ENCODE peak calls at places on chromosomes 7 and 10, in five cellular contexts. F, S, D, C and K are unnamed samples.

GRCh38 chr10:43206391-43207235 is 60.3 kb downstream of the RASGEF1A start:
- DNase-seq in C (no peak), D (peak; percentile 66), S (no peak), F (no peak), K (no peak)

GRCh38 chr10:87940210-87940609 is 76.8 kb downstream of the PTEN start:
- DNase-seq in F (no peak), S (no peak), C (no peak), D (no peak), K (no peak)

GRCh38 chr10:30396708-30397107 is 37.3 kb upstream of the MAP3K8 start:
- DNase-seq in D (no peak), S (no peak), C (no peak), F (no peak), K (no peak)

GRCh38 chr7:26127411-26127810 is 24.6 kb upstream of the NFE2L3 start:
- DNase-seq in S (no peak), F (no peak), D (no peak), C (no peak), K (no peak)

GRCh38 chr7:28272461-28272877 is 91.9 kb upstream of the JAZF1 start:
- DNase-seq in C (peak; percentile 43), F (peak; percentile 74), D (no peak), S (no peak), K (peak; percentile 60)

GRCh38 chr7:44727346-44728262 is 21.0 kb upstream of the ZMIZ2 start:
- DNase-seq in F (peak; percentile 81), C (no peak), D (no peak), S (no peak), K (no peak)

GRCh38 chr7:83468251-83468739 is 180.6 kb downstream of the SEMA3E start:
- DNase-seq in F (peak; percentile 98), D (peak; percentile 63), S (peak; percentile 51), C (peak; percentile 84), K (no peak)

GRCh38 chr10:12902959-12903358 is 98.6 kb downstream of the CCDC3 start:
- DNase-seq in C (no peak), F (no peak), S (no peak), D (no peak), K (no peak)

GRCh38 chr10:43250925-43251663 is 15.8 kb downstream of the RASGEF1A start:
- DNase-seq in F (no peak), S (no peak), D (peak; percentile 54), C (no peak), K (no peak)

GRCh38 chr10:34710391-34710751 is 104.7 kb downstream of the PARD3 start:
- DNase-seq in F (peak; percentile 77), D (no peak), C (peak; percentile 58), S (no peak), K (no peak)

GRCh38 chr7:74544706-74545469 is 91.2 kb downstream of the GTF2IRD1 start:
- DNase-seq in C (peak; percentile 42), F (peak; percentile 73), D (no peak), S (peak; percentile 22), K (peak; percentile 50)

GRCh38 chr10:13660545-13660920 is 73.8 kb downstream of the PRPF18 start:
- DNase-seq in S (no peak), F (peak; percentile 56), D (no peak), C (no peak), K (no peak)

GRCh38 chr10:128324058-128324457 is 197.8 kb upstream of the MKI67 start:
- DNase-seq in D (no peak), S (peak; percentile 49), C (no peak), F (no peak), K (peak; percentile 31)

GRCh38 chr7:157464111-157464970 is 127.5 kb downstream of the DNAJB6 start:
- DNase-seq in F (no peak), S (no peak), C (no peak), D (no peak), K (no peak)

GRCh38 chr7:45985902-45986301 is 64.8 kb upstream of the IGFBP3 start:
- DNase-seq in S (no peak), F (peak; percentile 46), D (no peak), C (no peak), K (no peak)

GRCh38 chr7:2017914-2018785 is 214.6 kb downstream of the MAD1L1 start:
- DNase-seq in C (no peak), F (no peak), S (no peak), D (peak; percentile 57), K (no peak)

GRCh38 chr7:25242678-25243077 is 14.4 kb upstream of the NPVF start:
- DNase-seq in F (no peak), D (no peak), C (no peak), S (no peak), K (no peak)

GRCh38 chr10:7260412-7260900 is 150.4 kb downstream of the SFMBT2 start:
- DNase-seq in C (peak; percentile 74), D (no peak), F (peak; percentile 100), S (peak; percentile 90), K (peak; percentile 64)

GRCh38 chr10:11597470-11597869 is 14.0 kb downstream of the USP6NL start:
- DNase-seq in S (no peak), F (no peak), D (no peak), C (no peak), K (no peak)

GRCh38 chr10:116272497-116273221 is at the start of gene GFRA1:
- DNase-seq in S (no peak), F (peak; percentile 18), D (peak; percentile 65), C (peak; percentile 65), K (no peak)

DNA sequence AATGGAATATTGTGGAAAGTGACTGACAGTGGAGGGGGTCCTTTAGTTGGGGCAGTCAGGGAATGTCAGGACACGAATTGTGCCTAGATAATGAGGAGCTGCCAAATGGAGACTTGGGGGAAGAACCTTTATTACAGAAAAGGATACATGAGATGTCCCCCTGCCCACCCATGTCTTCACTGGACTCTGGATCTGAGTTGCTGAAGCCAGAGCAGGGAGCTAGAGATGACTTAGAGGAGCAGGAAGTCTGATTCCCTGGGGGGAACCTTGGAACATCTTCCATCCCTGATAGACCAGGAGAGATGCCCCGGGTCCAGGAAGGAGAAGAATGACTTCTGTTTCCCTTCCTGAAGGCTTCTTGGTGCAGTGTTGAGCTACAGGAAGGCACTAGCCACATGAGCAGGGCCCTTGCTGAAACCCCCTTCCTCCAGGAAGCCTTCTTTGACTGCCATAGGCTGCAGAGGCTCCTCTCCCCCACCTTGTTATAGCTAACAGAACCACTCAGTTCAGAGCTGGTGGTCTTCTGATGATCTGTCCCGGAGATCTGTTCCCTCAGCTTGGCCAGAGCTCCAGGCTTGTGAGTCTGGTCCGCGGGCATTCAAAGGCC is 747 bp upstream of the NEURL1 start:
- DNase-seq in C (no peak), D (no peak), F (no peak), S (no peak), K (no peak)
- H3K4me3 ChIP-seq in C (no peak overlapping the region), D (peak overlapping the region; percentile 66), F (no peak overlapping the region), S (no peak overlapping the region), K (no peak overlapping the region)

GRCh38 chr10:97475936-97476594 is 22.2 kb downstream of the MMS19 start:
- DNase-seq in S (no peak), F (peak; percentile 66), C (no peak), D (no peak), K (no peak)
- H3K27ac ChIP-seq in S (no peak overlapping the region), F (no peak overlapping the region), C (no peak overlapping the region), D (no peak overlapping the region), K (no peak overlapping the region)

GRCh38 chr7:82443801-82444219 is 233 bp upstream of the CACNA2D1 start:
- DNase-seq in D (peak; percentile 90), S (peak; percentile 83), C (peak; percentile 84), F (peak; percentile 93), K (peak; percentile 22)
- H3K4me3 ChIP-seq in D (peak overlapping the region; percentile 77), S (peak overlapping the region; percentile 88), C (peak overlapping the region; percentile 91), F (peak overlapping the region; percentile 80), K (peak overlapping the region; percentile 77)

DNA sequence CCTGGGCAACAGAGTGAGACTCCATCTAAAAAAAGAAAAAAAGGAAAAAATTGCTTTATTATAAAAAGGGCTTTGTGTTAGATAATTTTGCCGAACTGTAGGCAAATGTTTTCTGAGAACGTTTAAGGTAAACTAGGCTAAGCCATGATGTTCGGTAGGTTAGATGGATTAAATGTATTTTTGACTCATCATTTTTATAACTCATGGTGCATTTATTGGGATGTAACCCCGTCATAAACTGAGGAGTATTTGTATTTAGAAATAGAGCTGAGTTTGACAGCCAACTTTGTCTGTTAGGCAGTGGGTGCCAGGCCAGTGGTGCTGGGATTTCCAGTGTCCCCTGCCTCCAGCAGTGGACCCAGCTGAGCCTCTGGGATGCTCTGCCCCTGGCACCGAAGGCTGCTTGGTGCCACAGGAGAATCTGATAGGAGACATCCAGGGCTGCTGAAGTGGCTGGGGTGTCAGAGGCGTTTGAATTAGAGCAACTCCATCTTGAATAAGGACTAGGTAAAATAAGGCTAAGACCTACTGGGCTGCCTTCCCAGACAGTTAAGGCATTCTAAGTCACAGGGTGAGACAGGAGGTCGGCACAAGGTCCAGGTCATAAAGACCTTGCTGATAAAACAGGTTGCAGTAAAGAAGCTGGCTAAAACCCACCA is 114.9 kb upstream of the EEPD1 start:
- DNase-seq in F (no peak), S (no peak), D (no peak), C (no peak), K (no peak)
- H3K27ac ChIP-seq in F (no peak overlapping the region), S (peak overlapping the region; percentile 59), D (peak overlapping the region; percentile 39), C (peak overlapping the region; percentile 54), K (no peak overlapping the region)

GRCh38 chr7:135742371-135742770 is 6.2 kb downstream of the FAM180A start:
- DNase-seq in C (no peak), D (no peak), F (peak; percentile 19), S (no peak), K (no peak)

GRCh38 chr7:135743907-135744789 is 4.5 kb downstream of the FAM180A start:
- DNase-seq in S (no peak), D (no peak), F (peak; percentile 75), C (no peak), K (no peak)

GRCh38 chr7:135745702-135746312 is 2.8 kb downstream of the FAM180A start:
- DNase-seq in F (peak; percentile 97), S (no peak), C (peak; percentile 32), D (no peak), K (no peak)

GRCh38 chr7:135747366-135747765 is 1.2 kb downstream of the FAM180A start:
- DNase-seq in S (no peak), D (no peak), F (no peak), C (no peak), K (no peak)

GRCh38 chr7:135744938-135745701 is 3.5 kb downstream of the FAM180A start:
- DNase-seq in S (no peak), C (no peak), D (no peak), F (peak; percentile 74), K (no peak)
- H3K4me3 ChIP-seq in S (no peak overlapping the region), C (no peak overlapping the region), D (no peak overlapping the region), F (peak overlapping the region; percentile 11), K (no peak overlapping the region)

DNA sequence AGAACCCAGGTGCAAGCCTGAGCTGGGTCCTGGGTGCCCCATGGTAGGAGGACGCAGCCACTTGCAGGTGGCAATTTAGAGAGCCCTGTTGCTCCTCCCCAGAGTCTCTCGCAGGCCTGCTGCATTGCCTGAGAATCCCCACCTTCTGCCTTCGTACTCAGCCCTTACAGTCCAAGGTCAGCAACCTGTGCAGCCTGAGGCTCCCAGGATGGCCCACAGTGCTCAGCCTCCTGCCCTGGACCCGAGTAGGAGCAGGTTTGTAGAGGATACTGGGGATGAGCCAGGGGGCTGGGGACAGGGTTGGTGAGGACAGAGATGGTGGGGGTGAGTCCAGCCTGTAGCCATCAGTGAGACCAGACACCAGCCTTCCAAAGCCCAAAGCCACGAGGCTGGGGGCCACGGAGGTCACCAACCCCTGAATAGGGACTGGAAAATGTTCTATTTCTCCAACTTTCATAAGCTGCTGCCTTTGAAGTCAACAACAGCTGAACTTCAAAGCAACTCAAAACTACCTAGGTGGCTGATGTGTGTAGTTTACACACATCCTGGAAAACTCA is 88.9 kb downstream of the CHST15 start:
- DNase-seq in S (no peak), F (no peak), D (no peak), C (no peak), K (no peak)
- H3K27ac ChIP-seq in S (no peak overlapping the region), F (no peak overlapping the region), D (no peak overlapping the region), C (no peak overlapping the region), K (no peak overlapping the region)